ENCODE peak calls at places on chromosomes 3 and 15, in seven cellular contexts. F is heart left ventricle, O is thyroid gland, B is IMR-90, N is GM12878, J is uterus, Y is stomach. Q is an unnamed sample.

GRCh38 chr3:183513046-183513706 is 42.3 kb downstream of the KLHL6 start:
- DNase-seq in J (no peak), B (no peak), Y (no peak), N (no peak), F (no peak), O (no peak), Q (no peak)

GRCh38 chr3:59381282-59381681 is 331.5 kb upstream of the CFAP20DC start:
- DNase-seq in F (no peak), Y (no peak), B (no peak), O (no peak), J (no peak), N (peak; percentile 53), Q (no peak)

GRCh38 chr3:72548992-72549391 is 299.3 kb downstream of the SHQ1 start:
- DNase-seq in N (no peak), O (no peak), B (no peak), F (no peak), Y (no peak), J (no peak), Q (no peak)

GRCh38 chr3:65030847-65031463 is 343.2 kb upstream of the ADAMTS9 start:
- DNase-seq in J (peak; percentile 47), O (no peak), F (no peak), B (peak; percentile 53), Y (no peak), N (no peak), Q (peak; percentile 34)

GRCh38 chr3:171258316-171258715 is 201.9 kb downstream of the TNIK start:
- DNase-seq in Y (no peak), N (no peak), O (no peak), B (no peak), F (peak; percentile 9), J (peak; percentile 20), Q (no peak)

GRCh38 chr3:43921056-43921455 is 230.3 kb downstream of the ABHD5 start:
- DNase-seq in N (no peak), O (no peak), F (no peak), J (no peak), Y (no peak), B (no peak), Q (no peak)

GRCh38 chr3:116154389-116154788 is 290.9 kb downstream of the LSAMP start:
- DNase-seq in Y (no peak), N (no peak), B (no peak), O (no peak), J (no peak), F (no peak), Q (no peak)

GRCh38 chr3:166283856-166284255 is 446.6 kb upstream of the BCHE start:
- DNase-seq in N (no peak), B (peak; percentile 90), O (no peak), Y (no peak), J (no peak), F (no peak), Q (peak; percentile 85)

GRCh38 chr15:74170845-74171578 is 2.5 kb upstream of the ISLR start:
- DNase-seq in O (no peak), F (no peak), N (no peak), J (no peak), Y (peak; percentile 20), B (no peak), Q (no peak)

GRCh38 chr3:86990734-86991481 is at the start of gene VGLL3:
- DNase-seq in Y (peak; percentile 49), F (peak; percentile 50), N (no peak), B (peak; percentile 87), J (peak; percentile 81), O (peak; percentile 56), Q (peak; percentile 44)

GRCh38 chr3:113753376-113753985 is 6.6 kb downstream of the ATP6V1A start:
- DNase-seq in F (no peak), N (no peak), Y (no peak), B (no peak), J (no peak), O (no peak), Q (no peak)

GRCh38 chr3:42631650-42632049 is 21.8 kb upstream of the ZBTB47 start:
- DNase-seq in J (no peak), F (no peak), B (no peak), N (no peak), O (no peak), Y (no peak), Q (no peak)

GRCh38 chr3:42708611-42709151 is 6.1 kb upstream of the HHATL start:
- DNase-seq in J (no peak), N (no peak), B (no peak), Y (no peak), F (peak; percentile 4), O (no peak), Q (no peak)

GRCh38 chr3:133489466-133490085 is 83.9 kb upstream of the CDV3 start:
- DNase-seq in N (no peak), J (no peak), F (no peak), Y (no peak), O (no peak), B (peak; percentile 27), Q (no peak)

GRCh38 chr3:77139665-77140064 is 99.8 kb downstream of the ROBO2 start:
- DNase-seq in O (no peak), Y (no peak), B (no peak), F (no peak), N (no peak), J (no peak), Q (no peak)

GRCh38 chr3:47612178-47612577 is 33.5 kb upstream of the CSPG5 start:
- DNase-seq in Y (no peak), F (no peak), B (peak; percentile 86), N (no peak), J (no peak), O (no peak), Q (peak; percentile 64)

DNA sequence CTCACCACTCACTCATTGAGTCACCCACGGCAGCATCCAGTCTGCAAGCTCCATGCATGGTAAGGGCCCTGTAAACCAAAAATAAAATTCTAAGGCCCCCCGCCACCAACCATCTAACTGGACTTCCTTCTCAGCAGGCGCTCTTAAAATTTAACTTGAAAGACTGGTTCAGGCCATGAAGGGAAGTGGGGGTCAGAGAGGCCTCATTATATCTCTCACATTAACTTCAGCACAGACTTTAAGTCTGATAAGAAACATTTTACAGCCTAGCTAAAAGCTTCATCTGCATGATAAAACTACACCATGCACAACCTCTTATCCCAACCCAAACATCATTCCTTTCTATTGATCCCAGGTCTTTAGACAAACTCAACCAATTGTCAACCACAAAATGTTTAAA is 38.5 kb downstream of the FBLN2 start:
- DNase-seq in J (no peak), N (no peak), F (no peak), O (no peak), Y (no peak), B (no peak), Q (no peak)
- H3K4me1 ChIP-seq in J (no peaks in the 10 kb centered on the region), N (no peaks in the 10 kb centered on the region), F (no peaks in the 10 kb centered on the region), O (no peaks in the 10 kb centered on the region), Y (no peaks in the 10 kb centered on the region), B (no peaks in the 10 kb centered on the region), Q (no peaks in the 10 kb centered on the region)

DNA sequence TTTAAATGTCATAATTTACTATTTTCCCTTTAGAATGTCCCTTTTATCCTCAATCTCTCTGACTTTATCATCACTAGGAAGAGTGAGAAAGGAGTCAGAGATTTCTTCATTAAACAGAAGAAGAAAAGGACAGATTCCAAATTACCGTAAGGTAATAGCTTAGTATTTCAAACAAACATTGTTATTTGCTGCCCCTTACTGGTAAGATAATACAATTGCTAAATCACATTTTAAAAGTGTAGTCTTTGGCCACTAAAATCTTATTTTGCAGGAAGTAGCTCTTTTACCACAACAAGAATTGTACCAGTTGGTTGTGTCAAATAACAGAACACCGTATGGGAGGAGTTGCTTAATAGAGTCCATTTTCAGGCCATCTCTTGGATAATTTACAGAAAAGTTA is 53.7 kb downstream of the CGGBP1 start:
- DNase-seq in J (no peak), Y (no peak), B (peak; percentile 14), O (no peak), N (no peak), F (no peak), Q (peak; percentile 45)
- TF ChIP-seq CTCF in J (peak; percentile 49), Y (no peak), B (peak; percentile 43), O (no peak), N (peak; percentile 55), F (peak; percentile 12), Q (no peak)

DNA sequence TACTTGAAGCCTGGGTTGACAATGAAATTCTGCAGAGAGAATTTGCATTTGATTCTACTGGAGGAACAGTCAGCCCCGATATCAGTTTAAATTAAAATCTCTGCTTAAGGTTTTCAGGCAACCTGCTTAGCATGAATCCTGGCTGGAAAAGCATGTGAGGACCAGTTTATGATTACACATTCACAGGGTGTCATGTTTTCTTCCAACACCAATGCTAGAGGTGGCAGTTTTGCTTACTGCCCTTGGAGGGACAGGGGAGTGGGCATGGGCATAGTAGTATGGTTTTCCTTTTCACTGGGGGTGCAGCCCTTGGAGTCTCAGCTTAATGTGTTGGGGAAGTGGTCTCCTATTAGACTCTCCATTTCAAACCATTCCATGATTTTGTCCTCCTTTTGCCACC is 46.1 kb downstream of the MLH1 start:
- DNase-seq in N (no peak), B (no peak), Y (no peak), O (no peak), F (no peak), J (no peak), Q (no peak)
- TF ChIP-seq POLR2A in N (no peak), B (no peak), Y (no peak), O (no peak), F (no peak), J (no peak), Q (no peak)

GRCh38 chr15:82970696-82971095 is 15.3 kb upstream of the RAMAC start:
- DNase-seq in N (no peak), F (no peak), Y (no peak), O (no peak), B (no peak), J (no peak), Q (no peak)

GRCh38 chr15:82971223-82971984 is 14.6 kb upstream of the RAMAC start:
- DNase-seq in O (no peak), N (no peak), J (no peak), Y (no peak), F (no peak), B (no peak), Q (no peak)

GRCh38 chr15:82970078-82970686 is 15.8 kb upstream of the RAMAC start:
- DNase-seq in F (no peak), N (no peak), O (no peak), B (no peak), Y (no peak), J (no peak), Q (no peak)

GRCh38 chr15:82968066-82968465 is 15.5 kb upstream of the HOMER2 start:
- DNase-seq in F (no peak), B (no peak), J (no peak), N (no peak), Y (no peak), O (no peak), Q (no peak)

GRCh38 chr15:82969353-82969752 is 16.7 kb upstream of the RAMAC start:
- DNase-seq in B (no peak), O (no peak), J (no peak), N (no peak), Y (no peak), F (no peak), Q (no peak)
- H3K4me1 ChIP-seq in B (no peaks in the 10 kb centered on the region), O (no peaks in the 10 kb centered on the region), J (no peaks in the 10 kb centered on the region), N (peaks cover 13% of the 10 kb centered on the region), Y (peaks cover 5% of the 10 kb centered on the region), F (peaks cover 14% of the 10 kb centered on the region), Q (no peaks in the 10 kb centered on the region)